ENCODE peak calls at places on chromosomes 12 and 14, in ten cellular contexts. T, B, I, C, Q, M, N, W, D and P are unnamed samples.

GRCh38 chr14:35878272-35879140 is 52.4 kb downstream of the BRMS1L start:
- DNase-seq in Q (peak; percentile 77), I (peak; percentile 74), T (no peak), D (peak; percentile 90), C (no peak), B (no peak), N (no peak), M (no peak), W (peak; percentile 12), P (no peak)

GRCh38 chr14:96225745-96226151 is 21.1 kb downstream of the BDKRB2 start:
- DNase-seq in I (peak; percentile 41), N (no peak), D (no peak), T (no peak), B (no peak), Q (no peak), C (no peak), W (no peak), M (no peak), P (no peak)

GRCh38 chr12:26833692-26834168 is 736 bp upstream of the ITPR2 start:
- DNase-seq in T (no peak), C (peak; percentile 69), D (no peak), M (no peak), W (no peak), Q (no peak), I (peak; percentile 32), N (no peak), B (no peak), P (peak; percentile 88)

GRCh38 chr12:56082382-56082781 is 2.4 kb downstream of the ERBB3 start:
- DNase-seq in T (no peak), W (no peak), M (peak; percentile 15), Q (no peak), C (no peak), D (no peak), N (no peak), I (no peak), B (no peak), P (no peak)

GRCh38 chr14:52355016-52355430 is 40.9 kb downstream of the PTGER2 start:
- DNase-seq in C (no peak), M (no peak), I (peak; percentile 44), D (peak; percentile 79), B (no peak), T (no peak), N (no peak), Q (peak; percentile 95), W (no peak), P (no peak)

GRCh38 chr12:57242691-57243454 is 8.1 kb downstream of the STAC3 start:
- DNase-seq in C (peak; percentile 86), B (no peak), I (peak; percentile 82), N (peak; percentile 67), W (peak; percentile 56), M (peak; percentile 76), Q (no peak), T (no peak), D (no peak), P (peak; percentile 89)

GRCh38 chr12:113070117-113070906 is 13.8 kb downstream of the DTX1 start:
- DNase-seq in B (no peak), Q (no peak), D (no peak), M (no peak), C (no peak), T (no peak), N (peak; percentile 68), I (no peak), W (no peak), P (peak; percentile 95)

GRCh38 chr14:33464563-33464962 is 486.3 kb downstream of the EGLN3 start:
- DNase-seq in C (no peak), W (no peak), N (no peak), T (no peak), B (no peak), I (no peak), Q (no peak), M (no peak), D (no peak), P (no peak)

GRCh38 chr12:124019115-124019514 is 46.1 kb downstream of the ZNF664 start:
- DNase-seq in B (no peak), D (no peak), W (no peak), N (no peak), C (no peak), M (no peak), T (no peak), Q (no peak), I (no peak), P (no peak)

GRCh38 chr14:57245941-57246340 is 22.8 kb downstream of the EXOC5 start:
- DNase-seq in W (no peak), C (no peak), N (no peak), T (no peak), M (no peak), D (peak; percentile 19), Q (no peak), B (no peak), I (no peak), P (no peak)

GRCh38 chr14:50312734-50313054 is 570 bp downstream of the DMAC2L start:
- DNase-seq in T (no peak), M (no peak), N (no peak), I (no peak), Q (no peak), B (no peak), D (no peak), W (no peak), C (no peak), P (no peak)

GRCh38 chr12:89983622-89984021 is 275.0 kb upstream of the ATP2B1 start:
- DNase-seq in T (no peak), B (no peak), Q (no peak), D (no peak), M (no peak), W (no peak), N (no peak), C (no peak), I (no peak), P (no peak)

GRCh38 chr12:60120199-60120598 is 524.4 kb downstream of the SLC16A7 start:
- DNase-seq in M (no peak), N (no peak), Q (no peak), C (no peak), D (no peak), T (no peak), W (no peak), B (no peak), I (no peak), P (no peak)

GRCh38 chr12:19048943-19049342 is 80.6 kb upstream of the PLEKHA5 start:
- DNase-seq in Q (no peak), W (no peak), B (no peak), M (no peak), I (no peak), N (no peak), D (peak; percentile 19), C (no peak), T (no peak), P (no peak)

GRCh38 chr12:5656836-5657235 is 224.9 kb downstream of the NTF3 start:
- DNase-seq in W (no peak), N (no peak), I (no peak), Q (no peak), C (no peak), B (no peak), D (no peak), M (no peak), T (no peak), P (no peak)

GRCh38 chr14:51157012-51157411 is 62.1 kb upstream of the TRIM9 start:
- DNase-seq in B (no peak), W (peak; percentile 16), M (no peak), I (peak; percentile 30), C (peak; percentile 4), Q (no peak), D (no peak), T (no peak), N (no peak), P (no peak)

GRCh38 chr14:89351364-89351957 is 65.6 kb downstream of the FOXN3 start:
- DNase-seq in N (no peak), Q (no peak), C (peak; percentile 66), D (no peak), I (peak; percentile 29), B (no peak), M (no peak), W (no peak), T (no peak), P (no peak)